ENCODE peak calls at places on chromosomes 4 and X, in seven cellular contexts. F, E, Q, Z, X, N and R are unnamed samples.
A peak's percentile ranks its signal among the peaks of the same experiment; 100 is the strongest.

GRCh38 chr4:7649741-7650531 is 215.2 kb upstream of the PSAPL1 start:
- DNase-seq in Z (peak; percentile 53), X (peak; percentile 67), F (peak; percentile 77), E (no peak), N (peak; percentile 53), Q (peak; percentile 43), R (peak; percentile 59)

GRCh38 chr4:1116837-1117236 is 3.5 kb upstream of the RNF212 start:
- DNase-seq in E (no peak), Z (no peak), Q (no peak), X (no peak), N (no peak), F (no peak), R (no peak)

GRCh38 chr4:81600511-81601269 is 129.0 kb upstream of the RASGEF1B start:
- DNase-seq in Q (no peak), E (peak; percentile 53), N (no peak), F (no peak), X (no peak), Z (peak; percentile 48), R (peak; percentile 57)

GRCh38 chr4:10032625-10033024 is 11.3 kb upstream of the SLC2A9 start:
- DNase-seq in E (no peak), Z (no peak), X (no peak), N (no peak), Q (peak; percentile 93), F (no peak), R (no peak)

GRCh38 chr4:75555294-75556164 is at the start of gene ODAPH:
- DNase-seq in Z (no peak), F (peak; percentile 20), N (no peak), X (no peak), Q (peak; percentile 40), E (no peak), R (no peak)

GRCh38 chrX:71254092-71254941 is at the start of gene ZMYM3:
- DNase-seq in Q (peak; percentile 82), Z (peak; percentile 89), F (peak; percentile 80), N (peak; percentile 90), X (peak; percentile 90), E (peak; percentile 87), R (peak; percentile 93)

GRCh38 chr4:52095374-52095773 is 44.3 kb downstream of the SPATA18 start:
- DNase-seq in Z (no peak), E (no peak), Q (no peak), N (no peak), X (no peak), F (no peak), R (no peak)

GRCh38 chr4:7763788-7764187 is 175.9 kb downstream of the AFAP1 start:
- DNase-seq in Q (peak; percentile 57), Z (no peak), X (no peak), F (no peak), N (no peak), E (no peak), R (no peak)

GRCh38 chr4:114264452-114264851 is 285.0 kb upstream of the ARSJ start:
- DNase-seq in N (no peak), Q (no peak), E (no peak), Z (no peak), F (no peak), X (no peak), R (no peak)

GRCh38 chr4:77996076-77996475 is 61.0 kb upstream of the FRAS1 start:
- DNase-seq in E (no peak), N (no peak), Q (no peak), F (no peak), X (no peak), Z (no peak), R (no peak)

GRCh38 chrX:69232945-69233344 is 67.7 kb upstream of the PJA1 start:
- DNase-seq in Z (no peak), Q (no peak), F (no peak), N (no peak), E (no peak), X (no peak), R (no peak)

GRCh38 chrX:254630-255215 is 26.5 kb upstream of the PLCXD1 start:
- DNase-seq in Q (no peak), N (peak; percentile 50), Z (no peak), X (no peak), E (no peak), F (no peak), R (peak; percentile 63)

GRCh38 chr4:93394488-93395185 is 433.9 kb upstream of the ATOH1 start:
- DNase-seq in Z (no peak), N (no peak), X (no peak), E (no peak), Q (peak; percentile 0), F (no peak), R (no peak)

DNA sequence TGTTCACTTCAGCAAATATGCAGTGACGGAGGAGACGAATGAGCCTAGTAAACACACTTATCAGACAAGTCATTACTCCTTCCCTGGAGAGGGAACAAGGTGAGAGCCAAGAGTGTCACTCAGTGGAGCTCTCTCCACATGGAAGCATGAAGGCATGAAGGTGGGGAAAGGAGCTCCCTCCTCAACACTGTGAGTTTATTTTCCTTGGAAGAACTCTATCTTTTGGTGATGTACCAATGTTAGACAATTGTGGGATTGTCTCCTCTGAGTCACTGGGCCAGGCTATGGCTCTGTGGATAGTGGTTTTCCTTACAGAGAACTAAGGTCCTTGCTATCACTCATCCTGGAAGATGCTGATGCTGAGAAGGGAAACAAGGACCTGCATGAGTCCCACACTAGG is 200.2 kb downstream of the CPEB2 start:
- DNase-seq in N (no peak), Q (no peak), F (no peak), X (no peak), E (no peak), Z (no peak), R (no peak)
- H3K4me3 ChIP-seq in N (no peak overlapping the region), Q (no peak overlapping the region), F (no peak overlapping the region), X (no peak overlapping the region), E (no peak overlapping the region), Z (no peak overlapping the region), R (no peak overlapping the region)

GRCh38 chr4:76688737-76689078 is 209.2 kb downstream of the SOWAHB start:
- DNase-seq in N (no peak), Q (no peak), F (no peak), X (no peak), Z (no peak), E (no peak), R (no peak)
- H3K4me3 ChIP-seq in N (peak overlapping the region; percentile 58), Q (peak overlapping the region; percentile 46), F (peak overlapping the region; percentile 79), X (no peak overlapping the region), Z (peak overlapping the region; percentile 53), E (peak overlapping the region; percentile 53), R (peak overlapping the region; percentile 61)

GRCh38 chrX:9647475-9647874 is 118.2 kb downstream of the GPR143 start:
- DNase-seq in X (no peak), Z (no peak), F (no peak), Q (no peak), E (no peak), N (no peak), R (no peak)
- H3K4me3 ChIP-seq in X (no peak overlapping the region), Z (no peak overlapping the region), F (no peak overlapping the region), Q (no peak overlapping the region), E (no peak overlapping the region), N (no peak overlapping the region), R (no peak overlapping the region)

DNA sequence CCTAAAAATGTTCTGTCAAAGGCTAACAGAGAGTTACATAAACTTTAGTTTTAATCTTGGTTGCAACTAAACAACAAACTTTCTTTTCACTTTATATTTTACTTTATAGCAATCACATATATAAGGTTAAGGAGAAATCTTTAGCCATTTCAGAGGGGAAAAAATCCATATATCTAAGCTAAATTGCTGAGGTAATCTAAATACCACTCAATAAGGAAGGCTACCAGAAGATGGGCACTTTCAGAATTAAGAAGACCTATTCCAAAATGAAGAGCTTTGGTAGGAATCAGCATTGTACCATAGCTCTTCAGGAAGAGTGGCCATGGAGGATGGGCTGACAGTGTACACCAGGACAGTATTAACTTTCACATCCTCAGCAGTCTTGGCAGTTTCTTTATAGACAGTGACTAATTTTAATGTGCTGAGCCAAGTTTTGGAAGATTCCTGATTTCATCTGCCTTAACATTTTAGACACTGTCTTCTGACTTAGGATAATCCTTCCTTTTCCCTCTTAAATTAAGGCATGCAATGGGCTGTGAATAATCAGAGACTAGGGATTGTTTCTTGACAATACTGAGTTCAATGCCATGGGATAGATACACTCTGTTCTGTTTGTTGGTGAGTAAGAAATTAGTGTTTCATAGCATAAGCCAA is 7.1 kb downstream of the FAT4 start:
- DNase-seq in F (no peak), Q (peak; percentile 78), Z (no peak), X (no peak), N (no peak), E (no peak), R (no peak)
- H3K4me3 ChIP-seq in F (peak overlapping the region; percentile 9), Q (peak overlapping the region; percentile 6), Z (peak overlapping the region; percentile 8), X (no peak overlapping the region), N (peak overlapping the region; percentile 34), E (peak overlapping the region; percentile 31), R (peak overlapping the region; percentile 28)

DNA sequence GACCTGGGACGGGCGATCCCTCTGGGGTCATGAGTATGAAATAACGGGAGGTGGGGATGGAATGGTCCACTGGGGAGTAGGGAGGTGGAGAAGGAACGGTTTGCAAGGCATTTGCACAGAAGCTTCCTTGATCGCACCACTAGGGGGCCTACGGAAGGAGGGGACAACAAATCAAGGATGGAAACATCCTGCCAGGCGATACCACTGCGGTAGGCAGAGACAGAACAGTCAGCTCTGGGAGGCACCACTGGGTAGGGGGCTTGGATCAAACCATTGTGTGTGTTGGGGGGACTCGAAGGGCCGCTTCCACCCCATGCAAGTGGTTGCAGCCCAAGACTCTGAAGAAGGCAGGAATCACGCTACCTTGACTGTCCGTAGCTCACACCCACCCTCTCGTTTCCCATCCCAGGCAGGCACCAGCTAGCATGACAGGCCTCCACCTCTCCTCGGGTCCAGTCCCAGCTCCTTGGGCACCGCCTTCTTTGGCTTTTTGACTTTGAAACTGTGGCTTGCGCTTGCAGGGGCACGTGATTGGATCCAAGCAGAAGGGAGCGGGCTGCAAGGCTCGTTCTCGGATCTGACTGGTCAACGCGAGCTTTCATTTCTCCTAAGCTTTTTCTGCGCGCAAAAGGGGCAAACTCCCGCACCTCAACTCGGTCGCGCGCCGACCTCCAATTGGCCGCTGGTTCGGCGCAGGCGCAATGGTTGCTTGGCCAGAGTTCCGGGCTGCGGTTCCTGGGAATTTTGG is 28.4 kb downstream of the GAGE1 start:
- DNase-seq in N (no peak), F (no peak), X (no peak), E (no peak), Q (peak; percentile 1), Z (no peak), R (no peak)
- H3K4me3 ChIP-seq in N (peak overlapping the region; percentile 19), F (no peak overlapping the region), X (no peak overlapping the region), E (no peak overlapping the region), Q (no peak overlapping the region), Z (no peak overlapping the region), R (peak overlapping the region; percentile 19)

DNA sequence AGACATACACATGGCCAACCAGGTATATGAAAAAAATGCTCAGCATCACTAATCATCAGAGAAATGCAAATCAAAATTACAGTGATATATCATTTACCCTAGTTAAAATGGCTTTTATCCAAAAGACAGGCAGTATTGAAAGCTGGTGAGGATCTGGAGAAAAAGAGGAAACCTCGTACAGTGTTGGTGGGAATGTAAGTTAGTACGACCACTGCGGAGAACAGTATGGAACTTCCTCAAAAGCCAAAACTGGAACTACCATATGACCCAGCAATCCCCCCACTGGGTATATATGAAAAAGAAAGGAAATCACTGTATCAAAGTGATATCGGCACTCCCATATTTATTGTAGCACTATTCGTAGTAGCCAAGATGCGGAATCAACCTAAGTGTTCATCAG is 23.4 kb downstream of the ABHD18 start:
- DNase-seq in Z (no peak), Q (no peak), E (no peak), N (no peak), F (no peak), X (no peak), R (no peak)
- H3K4me3 ChIP-seq in Z (no peak overlapping the region), Q (no peak overlapping the region), E (no peak overlapping the region), N (no peak overlapping the region), F (no peak overlapping the region), X (no peak overlapping the region), R (no peak overlapping the region)